ENCODE peak calls at places on chromosomes 5 and 9, in four cellular contexts. One of them, this sample, is unnamed.

GRCh38 chr9:37097294-37097693 is 23.1 kb upstream of the ZCCHC7 start:
- DNase-seq in HFFc6: no peak
- DNase-seq in astrocyte of the spinal cord: no peak
- DNase-seq in GM19239: no peak
- DNase-seq in this sample: no peak

GRCh38 chr9:94139672-94140417 is 55.6 kb downstream of the PTPDC1 start:
- DNase-seq in HFFc6: peak
- DNase-seq in GM19239: no peak
- DNase-seq in astrocyte of the spinal cord: peak
- DNase-seq in this sample: peak

GRCh38 chr5:9188131-9188530 is 357.7 kb downstream of the SEMA5A start:
- DNase-seq in GM19239: no peak
- DNase-seq in HFFc6: peak
- DNase-seq in astrocyte of the spinal cord: peak
- DNase-seq in this sample: peak

GRCh38 chr5:143014017-143014651 is 244.0 kb downstream of the ARHGAP26 start:
- DNase-seq in HFFc6: no peak
- DNase-seq in astrocyte of the spinal cord: no peak
- DNase-seq in GM19239: no peak
- DNase-seq in this sample: no peak

GRCh38 chr5:168528521-168529360 is at the start of gene FBLL1:
- DNase-seq in HFFc6: no peak
- DNase-seq in astrocyte of the spinal cord: peak
- DNase-seq in GM19239: no peak
- DNase-seq in this sample: peak

GRCh38 chr5:50726475-50727148 is 60.2 kb downstream of the PARP8 start:
- DNase-seq in HFFc6: no peak
- DNase-seq in astrocyte of the spinal cord: no peak
- DNase-seq in GM19239: no peak
- DNase-seq in this sample: no peak

GRCh38 chr5:79800979-79801827 is 111.6 kb downstream of the CMYA5 start:
- DNase-seq in HFFc6: no peak
- DNase-seq in astrocyte of the spinal cord: peak
- DNase-seq in GM19239: no peak
- DNase-seq in this sample: no peak

GRCh38 chr5:138503487-138504270 is 38.4 kb downstream of the EGR1 start:
- DNase-seq in astrocyte of the spinal cord: peak
- DNase-seq in GM19239: peak
- DNase-seq in HFFc6: peak
- DNase-seq in this sample: peak

GRCh38 chr9:130835441-130836298 is 616 bp downstream of the ABL1 start:
- DNase-seq in GM19239: peak
- DNase-seq in HFFc6: no peak
- DNase-seq in astrocyte of the spinal cord: peak
- DNase-seq in this sample: peak

GRCh38 chr5:17455937-17456336 is 42.1 kb upstream of the TAF11L2 start:
- DNase-seq in astrocyte of the spinal cord: no peak
- DNase-seq in GM19239: no peak
- DNase-seq in HFFc6: no peak
- DNase-seq in this sample: no peak

GRCh38 chr5:80799573-80799972 is 144.8 kb upstream of the DHFR start:
- DNase-seq in astrocyte of the spinal cord: no peak
- DNase-seq in GM19239: no peak
- DNase-seq in HFFc6: no peak
- DNase-seq in this sample: no peak

GRCh38 chr5:117318528-117318927 is 743.9 kb upstream of the SEMA6A start:
- DNase-seq in astrocyte of the spinal cord: no peak
- DNase-seq in GM19239: no peak
- DNase-seq in HFFc6: no peak
- DNase-seq in this sample: no peak